ENCODE peak calls at places on chromosomes 2 and 18, in eight cellular contexts. D is left ventricle myocardium superior; B is mucosa of gallbladder; J is NCI-H2171; Z is activated naive CD4-positive, alpha-beta T cell; X is nephron progenitor cell; U is left ventricle myocardium inferior; G is right lobe of liver. O is an unnamed sample.
A peak's percentile ranks its signal among the peaks of the same experiment; 100 is the strongest.

GRCh38 chr2:149473538-149473937 is 114.0 kb downstream of the MMADHC start:
- DNase-seq in U (no peak), X (no peak), G (no peak), D (no peak), B (no peak), J (no peak), Z (no peak), O (no peak)

GRCh38 chr2:238169021-238169707 is 10.4 kb downstream of the ERFE start:
- DNase-seq in D (no peak), B (peak; percentile 38), Z (no peak), G (peak; percentile 59), J (no peak), X (no peak), U (peak; percentile 18), O (no peak)

GRCh38 chr2:164739966-164740365 is 101.7 kb downstream of the COBLL1 start:
- DNase-seq in D (no peak), Z (no peak), G (no peak), U (no peak), X (no peak), J (no peak), B (no peak), O (no peak)

GRCh38 chr2:187532333-187533120 is 21.7 kb downstream of the TFPI start:
- DNase-seq in G (no peak), D (no peak), Z (no peak), U (no peak), X (no peak), B (no peak), J (no peak), O (no peak)

GRCh38 chr2:120441351-120441700 is 95.4 kb downstream of the INHBB start:
- DNase-seq in X (no peak), D (no peak), U (no peak), Z (no peak), G (no peak), B (no peak), J (no peak), O (no peak)

GRCh38 chr2:211367252-211367651 is 810.9 kb downstream of the CPS1 start:
- DNase-seq in G (no peak), X (no peak), D (no peak), J (no peak), U (no peak), B (no peak), Z (no peak), O (peak; percentile 80)

GRCh38 chr18:596288-596881 is 403 bp upstream of the CLUL1 start:
- DNase-seq in G (peak; percentile 53), J (peak; percentile 90), Z (peak; percentile 74), U (no peak), X (peak; percentile 81), B (peak; percentile 56), D (no peak), O (peak; percentile 87)

GRCh38 chr18:37712776-37713175 is 147.2 kb upstream of the CELF4 start:
- DNase-seq in B (no peak), D (no peak), J (no peak), G (no peak), Z (no peak), X (no peak), U (no peak), O (no peak)

O was measured in left kidney.